ENCODE peak calls at places on chromosomes 6 and 20, in nine cellular contexts. One of them, this sample, is unnamed.

GRCh38 chr6:3385660-3386151 is 71.1 kb downstream of the SLC22A23 start:
- DNase-seq in AG10803: peak
- DNase-seq in tibial artery: peak
- DNase-seq in epithelial cell of esophagus: no peak
- DNase-seq in WTC11: no peak
- DNase-seq in AG04450: no peak
- DNase-seq in cardiac fibroblast: peak
- DNase-seq in GM23338: no peak
- DNase-seq in CD4-positive, alpha-beta T cell: no peak
- DNase-seq in this sample: no peak

GRCh38 chr6:24910331-24910849 is 25.4 kb downstream of the RIPOR2 start:
- DNase-seq in AG10803: no peak
- DNase-seq in tibial artery: no peak
- DNase-seq in epithelial cell of esophagus: no peak
- DNase-seq in WTC11: peak
- DNase-seq in AG04450: no peak
- DNase-seq in cardiac fibroblast: peak
- DNase-seq in GM23338: peak
- DNase-seq in CD4-positive, alpha-beta T cell: peak
- DNase-seq in this sample: peak

GRCh38 chr6:166904101-166904746 is 52.1 kb downstream of the RNASET2 start:
- DNase-seq in AG10803: no peak
- DNase-seq in tibial artery: no peak
- DNase-seq in epithelial cell of esophagus: no peak
- DNase-seq in WTC11: no peak
- DNase-seq in AG04450: no peak
- DNase-seq in cardiac fibroblast: no peak
- DNase-seq in GM23338: peak
- DNase-seq in CD4-positive, alpha-beta T cell: no peak
- DNase-seq in this sample: peak

GRCh38 chr20:33893314-33893713 is 82.2 kb downstream of the CHMP4B start:
- DNase-seq in AG10803: peak
- DNase-seq in tibial artery: no peak
- DNase-seq in epithelial cell of esophagus: peak
- DNase-seq in WTC11: no peak
- DNase-seq in AG04450: peak
- DNase-seq in cardiac fibroblast: peak
- DNase-seq in GM23338: no peak
- DNase-seq in CD4-positive, alpha-beta T cell: no peak
- DNase-seq in this sample: no peak

GRCh38 chr6:10383312-10384063 is 31.4 kb downstream of the TFAP2A start:
- DNase-seq in AG10803: no peak
- DNase-seq in tibial artery: no peak
- DNase-seq in epithelial cell of esophagus: peak
- DNase-seq in WTC11: peak
- DNase-seq in AG04450: no peak
- DNase-seq in cardiac fibroblast: no peak
- DNase-seq in GM23338: peak
- DNase-seq in CD4-positive, alpha-beta T cell: no peak
- DNase-seq in this sample: no peak

GRCh38 chr6:119243037-119243436 is 106.5 kb downstream of the MAN1A1 start:
- DNase-seq in AG10803: no peak
- DNase-seq in tibial artery: no peak
- DNase-seq in epithelial cell of esophagus: no peak
- DNase-seq in WTC11: no peak
- DNase-seq in AG04450: no peak
- DNase-seq in cardiac fibroblast: no peak
- DNase-seq in GM23338: no peak
- DNase-seq in CD4-positive, alpha-beta T cell: no peak
- DNase-seq in this sample: no peak

GRCh38 chr6:293185-294174 is 1.2 kb downstream of the DUSP22 start:
- DNase-seq in AG10803: peak
- DNase-seq in tibial artery: peak
- DNase-seq in epithelial cell of esophagus: peak
- DNase-seq in WTC11: no peak
- DNase-seq in AG04450: no peak
- DNase-seq in cardiac fibroblast: peak
- DNase-seq in GM23338: peak
- DNase-seq in CD4-positive, alpha-beta T cell: no peak
- DNase-seq in this sample: no peak

GRCh38 chr6:15544321-15544900 is 118.4 kb downstream of the DTNBP1 start:
- DNase-seq in AG10803: peak
- DNase-seq in tibial artery: no peak
- DNase-seq in epithelial cell of esophagus: no peak
- DNase-seq in WTC11: no peak
- DNase-seq in AG04450: no peak
- DNase-seq in cardiac fibroblast: peak
- DNase-seq in GM23338: no peak
- DNase-seq in CD4-positive, alpha-beta T cell: no peak
- DNase-seq in this sample: no peak

GRCh38 chr20:49167811-49168507 is 20.2 kb downstream of the STAU1 start:
- DNase-seq in AG10803: peak
- DNase-seq in tibial artery: no peak
- DNase-seq in epithelial cell of esophagus: no peak
- DNase-seq in WTC11: no peak
- DNase-seq in AG04450: no peak
- DNase-seq in cardiac fibroblast: peak
- DNase-seq in GM23338: no peak
- DNase-seq in CD4-positive, alpha-beta T cell: no peak
- DNase-seq in this sample: no peak

GRCh38 chr20:64116541-64117423 is 9.4 kb upstream of the NPBWR2 start:
- DNase-seq in AG10803: no peak
- DNase-seq in tibial artery: peak
- DNase-seq in epithelial cell of esophagus: no peak
- DNase-seq in WTC11: no peak
- DNase-seq in AG04450: no peak
- DNase-seq in cardiac fibroblast: no peak
- DNase-seq in GM23338: peak
- DNase-seq in CD4-positive, alpha-beta T cell: no peak
- DNase-seq in this sample: no peak

GRCh38 chr20:62977613-62978558 is 25.4 kb downstream of the SLC17A9 start:
- DNase-seq in AG10803: no peak
- DNase-seq in tibial artery: no peak
- DNase-seq in epithelial cell of esophagus: no peak
- DNase-seq in WTC11: no peak
- DNase-seq in AG04450: no peak
- DNase-seq in cardiac fibroblast: no peak
- DNase-seq in GM23338: no peak
- DNase-seq in CD4-positive, alpha-beta T cell: peak
- DNase-seq in this sample: peak

GRCh38 chr6:33966536-33966935 is 162.7 kb upstream of the MLN start:
- DNase-seq in AG10803: no peak
- DNase-seq in tibial artery: peak
- DNase-seq in epithelial cell of esophagus: no peak
- DNase-seq in WTC11: no peak
- DNase-seq in AG04450: no peak
- DNase-seq in cardiac fibroblast: no peak
- DNase-seq in GM23338: no peak
- DNase-seq in CD4-positive, alpha-beta T cell: no peak
- DNase-seq in this sample: no peak

GRCh38 chr6:33965766-33966165 is 162.0 kb upstream of the MLN start:
- DNase-seq in AG10803: no peak
- DNase-seq in tibial artery: peak
- DNase-seq in epithelial cell of esophagus: peak
- DNase-seq in WTC11: no peak
- DNase-seq in AG04450: no peak
- DNase-seq in cardiac fibroblast: no peak
- DNase-seq in GM23338: no peak
- DNase-seq in CD4-positive, alpha-beta T cell: no peak
- DNase-seq in this sample: no peak

GRCh38 chr6:33971580-33971979 is 167.8 kb upstream of the MLN start:
- DNase-seq in AG10803: no peak
- DNase-seq in tibial artery: no peak
- DNase-seq in epithelial cell of esophagus: no peak
- DNase-seq in WTC11: no peak
- DNase-seq in AG04450: no peak
- DNase-seq in cardiac fibroblast: no peak
- DNase-seq in GM23338: no peak
- DNase-seq in CD4-positive, alpha-beta T cell: no peak
- DNase-seq in this sample: no peak

GRCh38 chr6:33967266-33967767 is 163.5 kb upstream of the MLN start:
- DNase-seq in AG10803: no peak
- DNase-seq in tibial artery: peak
- DNase-seq in epithelial cell of esophagus: no peak
- DNase-seq in WTC11: no peak
- DNase-seq in AG04450: no peak
- DNase-seq in cardiac fibroblast: no peak
- DNase-seq in GM23338: no peak
- DNase-seq in CD4-positive, alpha-beta T cell: no peak
- DNase-seq in this sample: no peak

GRCh38 chr6:33967966-33968724 is 164.3 kb upstream of the MLN start:
- DNase-seq in AG10803: peak
- DNase-seq in tibial artery: peak
- DNase-seq in epithelial cell of esophagus: no peak
- DNase-seq in WTC11: peak
- DNase-seq in AG04450: no peak
- DNase-seq in cardiac fibroblast: peak
- DNase-seq in GM23338: peak
- DNase-seq in CD4-positive, alpha-beta T cell: no peak
- DNase-seq in this sample: no peak
- TF ChIP-seq CTCF in AG10803: peak
- TF ChIP-seq CTCF in tibial artery: no peak
- TF ChIP-seq CTCF in epithelial cell of esophagus: peak
- TF ChIP-seq CTCF in WTC11: no peak
- TF ChIP-seq CTCF in AG04450: peak
- TF ChIP-seq CTCF in cardiac fibroblast: peak
- TF ChIP-seq CTCF in GM23338: peak
- TF ChIP-seq CTCF in CD4-positive, alpha-beta T cell: no peak
- TF ChIP-seq CTCF in this sample: no peak

DNA sequence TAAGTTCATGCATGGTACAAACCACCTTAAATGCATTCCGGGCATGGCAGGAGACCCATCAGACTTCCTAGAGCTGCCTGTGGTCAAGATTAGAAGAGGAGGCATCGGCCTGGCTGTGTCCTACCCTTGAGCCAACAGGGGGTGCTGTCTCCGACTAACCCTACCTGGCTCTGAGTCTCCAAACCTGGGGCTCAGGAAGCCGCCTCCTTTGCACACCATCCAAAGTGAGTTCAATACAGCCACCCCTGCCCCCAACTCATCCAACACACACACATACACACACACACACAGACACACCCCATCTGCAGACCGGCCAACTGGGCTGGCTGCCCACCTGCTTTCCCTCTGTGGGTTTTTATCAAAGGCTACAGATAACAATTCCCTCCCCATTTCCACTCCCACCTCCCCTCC is 77.0 kb downstream of the JPH2 start:
- DNase-seq in AG10803: no peak
- DNase-seq in tibial artery: no peak
- DNase-seq in epithelial cell of esophagus: no peak
- DNase-seq in WTC11: peak
- DNase-seq in AG04450: no peak
- DNase-seq in cardiac fibroblast: no peak
- DNase-seq in GM23338: peak
- DNase-seq in CD4-positive, alpha-beta T cell: no peak
- DNase-seq in this sample: no peak
- TF ChIP-seq CTCF in AG10803: peak
- TF ChIP-seq CTCF in tibial artery: peak
- TF ChIP-seq CTCF in epithelial cell of esophagus: no peak
- TF ChIP-seq CTCF in WTC11: peak
- TF ChIP-seq CTCF in AG04450: no peak
- TF ChIP-seq CTCF in cardiac fibroblast: peak
- TF ChIP-seq CTCF in GM23338: peak
- TF ChIP-seq CTCF in CD4-positive, alpha-beta T cell: no peak
- TF ChIP-seq CTCF in this sample: no peak

DNA sequence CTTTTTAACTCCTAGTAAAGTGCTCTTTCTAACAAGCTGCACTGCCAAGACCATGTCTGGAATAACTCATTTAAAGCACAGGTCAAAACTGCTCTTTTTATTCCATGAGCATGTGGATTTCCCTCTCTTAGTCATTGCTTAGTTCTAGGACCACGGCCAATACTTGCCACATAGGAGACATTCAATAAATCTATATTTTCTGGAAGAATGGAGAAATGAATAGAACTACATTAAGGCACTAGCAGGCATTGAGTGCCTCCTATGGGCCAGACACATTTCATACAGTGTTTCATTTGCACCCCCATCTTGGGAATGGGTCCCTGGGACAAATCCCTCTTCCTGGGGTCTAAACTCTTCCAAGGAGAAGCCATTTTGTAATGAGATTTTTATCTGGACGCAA is 552.8 kb upstream of the CITED2 start:
- DNase-seq in AG10803: peak
- DNase-seq in tibial artery: no peak
- DNase-seq in epithelial cell of esophagus: no peak
- DNase-seq in WTC11: no peak
- DNase-seq in AG04450: peak
- DNase-seq in cardiac fibroblast: peak
- DNase-seq in GM23338: peak
- DNase-seq in CD4-positive, alpha-beta T cell: no peak
- DNase-seq in this sample: peak
- TF ChIP-seq CTCF in AG10803: peak
- TF ChIP-seq CTCF in tibial artery: no peak
- TF ChIP-seq CTCF in epithelial cell of esophagus: peak
- TF ChIP-seq CTCF in WTC11: no peak
- TF ChIP-seq CTCF in AG04450: peak
- TF ChIP-seq CTCF in cardiac fibroblast: peak
- TF ChIP-seq CTCF in GM23338: peak
- TF ChIP-seq CTCF in CD4-positive, alpha-beta T cell: no peak
- TF ChIP-seq CTCF in this sample: no peak

GRCh38 chr20:50724112-50724724 is 7.2 kb upstream of the PARD6B start:
- DNase-seq in AG10803: no peak
- DNase-seq in tibial artery: peak
- DNase-seq in epithelial cell of esophagus: no peak
- DNase-seq in WTC11: no peak
- DNase-seq in AG04450: no peak
- DNase-seq in cardiac fibroblast: no peak
- DNase-seq in GM23338: no peak
- DNase-seq in CD4-positive, alpha-beta T cell: no peak
- DNase-seq in this sample: no peak

GRCh38 chr20:50724851-50725721 is 6.3 kb upstream of the PARD6B start:
- DNase-seq in AG10803: peak
- DNase-seq in tibial artery: peak
- DNase-seq in epithelial cell of esophagus: peak
- DNase-seq in WTC11: peak
- DNase-seq in AG04450: peak
- DNase-seq in cardiac fibroblast: peak
- DNase-seq in GM23338: peak
- DNase-seq in CD4-positive, alpha-beta T cell: no peak
- DNase-seq in this sample: peak

GRCh38 chr20:50726955-50727791 is 4.2 kb upstream of the PARD6B start:
- DNase-seq in AG10803: no peak
- DNase-seq in tibial artery: no peak
- DNase-seq in epithelial cell of esophagus: no peak
- DNase-seq in WTC11: no peak
- DNase-seq in AG04450: no peak
- DNase-seq in cardiac fibroblast: no peak
- DNase-seq in GM23338: no peak
- DNase-seq in CD4-positive, alpha-beta T cell: no peak
- DNase-seq in this sample: no peak

GRCh38 chr20:50723672-50724071 is 7.7 kb upstream of the PARD6B start:
- DNase-seq in AG10803: no peak
- DNase-seq in tibial artery: peak
- DNase-seq in epithelial cell of esophagus: no peak
- DNase-seq in WTC11: no peak
- DNase-seq in AG04450: no peak
- DNase-seq in cardiac fibroblast: no peak
- DNase-seq in GM23338: no peak
- DNase-seq in CD4-positive, alpha-beta T cell: no peak
- DNase-seq in this sample: no peak

DNA sequence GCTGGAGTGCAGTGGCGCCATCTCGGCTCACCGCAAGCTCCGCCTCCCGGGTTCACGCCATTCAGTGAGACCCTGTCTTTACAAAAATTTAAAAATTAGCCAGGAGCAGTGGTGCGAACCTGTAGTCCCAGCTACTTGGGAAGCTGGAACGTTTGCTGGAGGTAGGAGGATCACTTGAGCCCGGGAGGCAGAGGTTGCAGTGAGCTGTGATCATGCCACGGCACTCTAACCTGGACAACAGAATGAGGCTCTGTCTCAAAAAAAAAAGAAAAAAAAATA is 5.7 kb upstream of the PARD6B start:
- DNase-seq in AG10803: no peak
- DNase-seq in tibial artery: peak
- DNase-seq in epithelial cell of esophagus: no peak
- DNase-seq in WTC11: no peak
- DNase-seq in AG04450: no peak
- DNase-seq in cardiac fibroblast: no peak
- DNase-seq in GM23338: no peak
- DNase-seq in CD4-positive, alpha-beta T cell: no peak
- DNase-seq in this sample: no peak
- TF ChIP-seq CTCF in AG10803: no peak
- TF ChIP-seq CTCF in tibial artery: no peak
- TF ChIP-seq CTCF in epithelial cell of esophagus: no peak
- TF ChIP-seq CTCF in WTC11: no peak
- TF ChIP-seq CTCF in AG04450: no peak
- TF ChIP-seq CTCF in cardiac fibroblast: no peak
- TF ChIP-seq CTCF in GM23338: no peak
- TF ChIP-seq CTCF in CD4-positive, alpha-beta T cell: no peak
- TF ChIP-seq CTCF in this sample: no peak

This sample was measured in GM20000.